ENCODE peak calls at places on chromosome 16, in ten cellular contexts. One of them, this sample, is unnamed.

GRCh38 chr16:83533193-83533592 is 274.6 kb upstream of the HSBP1 start:
- DNase-seq in germinal center: no peak
- DNase-seq in mesenchymal stem cell: peak; percentile 55
- DNase-seq in SK-N-SH: no peak
- DNase-seq in CD8-positive, alpha-beta T cell: no peak
- DNase-seq in iris pigment epithelial cell: peak; percentile 36
- DNase-seq in SW 1271: no peak
- DNase-seq in HT1080: peak; percentile 93
- DNase-seq in thoracic aorta: no peak
- DNase-seq in GM04503: no peak
- DNase-seq in this sample: no peak

GRCh38 chr16:72371307-72372081 is 199.5 kb upstream of the PMFBP1 start:
- DNase-seq in germinal center: no peak
- DNase-seq in mesenchymal stem cell: peak; percentile 65
- DNase-seq in SK-N-SH: no peak
- DNase-seq in CD8-positive, alpha-beta T cell: no peak
- DNase-seq in iris pigment epithelial cell: peak; percentile 79
- DNase-seq in SW 1271: no peak
- DNase-seq in HT1080: peak; percentile 49
- DNase-seq in thoracic aorta: no peak
- DNase-seq in GM04503: peak; percentile 27
- DNase-seq in this sample: no peak

GRCh38 chr16:72125635-72126428 is 32.2 kb downstream of the DHX38 start:
- DNase-seq in germinal center: no peak
- DNase-seq in mesenchymal stem cell: no peak
- DNase-seq in SK-N-SH: no peak
- DNase-seq in CD8-positive, alpha-beta T cell: no peak
- DNase-seq in iris pigment epithelial cell: no peak
- DNase-seq in SW 1271: no peak
- DNase-seq in HT1080: no peak
- DNase-seq in thoracic aorta: no peak
- DNase-seq in GM04503: no peak
- DNase-seq in this sample: no peak

GRCh38 chr16:56889206-56889605 is 24.2 kb downstream of the SLC12A3 start:
- DNase-seq in germinal center: peak; percentile 18
- DNase-seq in mesenchymal stem cell: no peak
- DNase-seq in SK-N-SH: no peak
- DNase-seq in CD8-positive, alpha-beta T cell: no peak
- DNase-seq in iris pigment epithelial cell: no peak
- DNase-seq in SW 1271: peak; percentile 1
- DNase-seq in HT1080: no peak
- DNase-seq in thoracic aorta: no peak
- DNase-seq in GM04503: no peak
- DNase-seq in this sample: no peak

GRCh38 chr16:87608400-87608985 is 6.2 kb downstream of the JPH3 start:
- DNase-seq in germinal center: no peak
- DNase-seq in mesenchymal stem cell: peak; percentile 67
- DNase-seq in SK-N-SH: no peak
- DNase-seq in CD8-positive, alpha-beta T cell: peak; percentile 45
- DNase-seq in iris pigment epithelial cell: peak; percentile 57
- DNase-seq in SW 1271: no peak
- DNase-seq in HT1080: peak; percentile 50
- DNase-seq in thoracic aorta: no peak
- DNase-seq in GM04503: no peak
- DNase-seq in this sample: no peak

GRCh38 chr16:1789643-1790045 is 3.9 kb downstream of the IGFALS start:
- DNase-seq in germinal center: no peak
- DNase-seq in mesenchymal stem cell: no peak
- DNase-seq in SK-N-SH: no peak
- DNase-seq in CD8-positive, alpha-beta T cell: no peak
- DNase-seq in iris pigment epithelial cell: no peak
- DNase-seq in SW 1271: no peak
- DNase-seq in HT1080: no peak
- DNase-seq in thoracic aorta: no peak
- DNase-seq in GM04503: no peak
- DNase-seq in this sample: no peak

GRCh38 chr16:9706217-9706616 is 476.0 kb downstream of the GRIN2A start:
- DNase-seq in germinal center: no peak
- DNase-seq in mesenchymal stem cell: peak; percentile 0
- DNase-seq in SK-N-SH: no peak
- DNase-seq in CD8-positive, alpha-beta T cell: no peak
- DNase-seq in iris pigment epithelial cell: peak; percentile 33
- DNase-seq in SW 1271: no peak
- DNase-seq in HT1080: peak; percentile 35
- DNase-seq in thoracic aorta: no peak
- DNase-seq in GM04503: no peak
- DNase-seq in this sample: no peak

GRCh38 chr16:678858-679807 is 1.1 kb upstream of the STUB1 start:
- DNase-seq in germinal center: no peak
- DNase-seq in mesenchymal stem cell: peak; percentile 67
- DNase-seq in SK-N-SH: peak; percentile 91
- DNase-seq in CD8-positive, alpha-beta T cell: peak; percentile 56
- DNase-seq in iris pigment epithelial cell: peak; percentile 35
- DNase-seq in SW 1271: peak; percentile 42
- DNase-seq in HT1080: peak; percentile 50
- DNase-seq in thoracic aorta: no peak
- DNase-seq in GM04503: no peak
- DNase-seq in this sample: peak; percentile 42

GRCh38 chr16:54890381-54890780 is 40.3 kb upstream of the IRX5 start:
- DNase-seq in germinal center: no peak
- DNase-seq in mesenchymal stem cell: no peak
- DNase-seq in SK-N-SH: no peak
- DNase-seq in CD8-positive, alpha-beta T cell: no peak
- DNase-seq in iris pigment epithelial cell: no peak
- DNase-seq in SW 1271: no peak
- DNase-seq in HT1080: no peak
- DNase-seq in thoracic aorta: no peak
- DNase-seq in GM04503: no peak
- DNase-seq in this sample: no peak

GRCh38 chr16:28259091-28259780 is 33.1 kb upstream of the SBK1 start:
- DNase-seq in germinal center: no peak
- DNase-seq in mesenchymal stem cell: no peak
- DNase-seq in SK-N-SH: peak; percentile 21
- DNase-seq in CD8-positive, alpha-beta T cell: no peak
- DNase-seq in iris pigment epithelial cell: no peak
- DNase-seq in SW 1271: no peak
- DNase-seq in HT1080: no peak
- DNase-seq in thoracic aorta: no peak
- DNase-seq in GM04503: no peak
- DNase-seq in this sample: no peak

GRCh38 chr16:11667824-11668589 is at the start of gene SNN:
- DNase-seq in germinal center: peak; percentile 97
- DNase-seq in mesenchymal stem cell: peak; percentile 87
- DNase-seq in SK-N-SH: peak; percentile 100
- DNase-seq in CD8-positive, alpha-beta T cell: peak; percentile 82
- DNase-seq in iris pigment epithelial cell: peak; percentile 80
- DNase-seq in SW 1271: peak; percentile 20
- DNase-seq in HT1080: peak; percentile 32
- DNase-seq in thoracic aorta: no peak
- DNase-seq in GM04503: no peak
- DNase-seq in this sample: peak; percentile 77

GRCh38 chr16:87384162-87384999 is 805 bp upstream of the FBXO31 start:
- DNase-seq in germinal center: no peak
- DNase-seq in mesenchymal stem cell: no peak
- DNase-seq in SK-N-SH: peak; percentile 82
- DNase-seq in CD8-positive, alpha-beta T cell: no peak
- DNase-seq in iris pigment epithelial cell: no peak
- DNase-seq in SW 1271: no peak
- DNase-seq in HT1080: no peak
- DNase-seq in thoracic aorta: no peak
- DNase-seq in GM04503: no peak
- DNase-seq in this sample: no peak